ENCODE peak calls at places on chromosomes 4 and X, in seven cellular contexts. P, D, H, U, V, M and O are unnamed samples.

GRCh38 chr4:36051634-36052033 is 192.7 kb downstream of the ARAP2 start:
- DNase-seq in M (no peak), V (no peak), H (no peak), U (no peak), P (no peak), D (no peak), O (no peak)

GRCh38 chr4:87502580-87503238 is 26.5 kb downstream of the SPARCL1 start:
- DNase-seq in P (peak; percentile 54), H (no peak), V (no peak), U (no peak), D (peak; percentile 30), M (no peak), O (no peak)

GRCh38 chrX:11886745-11887144 is 128.7 kb downstream of the MSL3 start:
- DNase-seq in H (no peak), D (peak; percentile 85), P (peak; percentile 80), V (no peak), M (peak; percentile 58), U (no peak), O (no peak)

GRCh38 chrX:99384594-99385374 is 1025.3 kb downstream of the PCDH19 start:
- DNase-seq in D (no peak), U (no peak), M (no peak), P (no peak), H (no peak), V (no peak), O (no peak)

GRCh38 chrX:20521245-20521644 is 254.5 kb upstream of the RPS6KA3 start:
- DNase-seq in D (peak; percentile 44), M (peak; percentile 31), H (no peak), V (no peak), P (peak; percentile 76), U (no peak), O (no peak)

GRCh38 chr4:112112590-112113170 is 32.6 kb upstream of the FAM241A start:
- DNase-seq in V (no peak), P (no peak), M (peak; percentile 5), H (no peak), U (no peak), D (no peak), O (no peak)

GRCh38 chr4:186144180-186144579 is 39.7 kb downstream of the FAM149A start:
- DNase-seq in P (peak; percentile 40), U (no peak), V (peak; percentile 61), D (peak; percentile 23), H (no peak), M (peak; percentile 47), O (peak; percentile 35)

GRCh38 chr4:10571896-10572295 is 112.7 kb downstream of the CLNK start:
- DNase-seq in P (no peak), U (no peak), V (no peak), D (peak; percentile 17), M (peak; percentile 49), H (no peak), O (no peak)

GRCh38 chr4:1511441-1512041 is 105.3 kb upstream of the NKX1-1 start:
- DNase-seq in M (peak; percentile 21), H (no peak), V (no peak), U (peak; percentile 21), P (peak; percentile 63), D (peak; percentile 8), O (no peak)

GRCh38 chr4:107318078-107318477 is 282.0 kb upstream of the DKK2 start:
- DNase-seq in H (no peak), D (peak; percentile 20), V (no peak), U (no peak), P (peak; percentile 52), M (no peak), O (no peak)

GRCh38 chr4:86498560-86499166 is 95.5 kb upstream of the PTPN13 start:
- DNase-seq in V (no peak), U (peak; percentile 38), P (peak; percentile 67), M (peak; percentile 70), D (peak; percentile 60), H (no peak), O (no peak)

GRCh38 chr4:121283319-121283718 is 97.5 kb downstream of the QRFPR start:
- DNase-seq in V (no peak), P (no peak), D (no peak), H (no peak), U (no peak), M (no peak), O (no peak)

GRCh38 chr4:3399277-3400194 is 42.2 kb upstream of the HGFAC start:
- DNase-seq in P (peak; percentile 45), M (peak; percentile 42), U (no peak), H (no peak), V (no peak), D (peak; percentile 24), O (no peak)

GRCh38 chr4:37188100-37188499 is 56.4 kb upstream of the NWD2 start:
- DNase-seq in M (no peak), P (no peak), D (no peak), U (no peak), V (no peak), H (no peak), O (no peak)

GRCh38 chrX:11893933-11894710 is 136.1 kb downstream of the MSL3 start:
- DNase-seq in M (no peak), V (no peak), P (no peak), H (no peak), D (peak; percentile 70), U (no peak), O (no peak)

GRCh38 chr4:121070696-121071639 is 1.4 kb downstream of the NDNF start:
- DNase-seq in P (peak; percentile 47), U (no peak), D (no peak), V (peak; percentile 75), H (peak; percentile 9), M (no peak), O (peak; percentile 50)

GRCh38 chrX:39320165-39320564 is 518.9 kb downstream of the MID1IP1 start:
- DNase-seq in H (no peak), M (no peak), D (no peak), U (no peak), V (no peak), P (no peak), O (no peak)

GRCh38 chr4:128570380-128570779 is 239.1 kb upstream of the JADE1 start:
- DNase-seq in P (peak; percentile 91), V (no peak), H (no peak), D (peak; percentile 80), U (no peak), M (no peak), O (no peak)

GRCh38 chrX:19602866-19603620 is 87.7 kb upstream of the MAP3K15 start:
- DNase-seq in M (peak; percentile 77), D (peak; percentile 85), V (no peak), U (no peak), P (peak; percentile 83), H (no peak), O (no peak)

GRCh38 chr4:186118582-186118981 is 14.1 kb downstream of the FAM149A start:
- DNase-seq in V (no peak), M (no peak), U (no peak), H (no peak), D (no peak), P (no peak), O (no peak)

GRCh38 chr4:186953601-186954260 is 230.1 kb upstream of the FAT1 start:
- DNase-seq in H (no peak), M (no peak), D (no peak), U (no peak), V (no peak), P (peak; percentile 58), O (no peak)

GRCh38 chr4:92969650-92970370 is 666.0 kb downstream of the GRID2 start:
- DNase-seq in P (peak; percentile 93), D (peak; percentile 98), V (no peak), M (peak; percentile 94), U (no peak), H (no peak), O (no peak)

GRCh38 chrX:154409222-154409871 is at the start of gene DNASE1L1:
- DNase-seq in H (peak; percentile 76), P (peak; percentile 87), M (peak; percentile 91), U (peak; percentile 37), V (peak; percentile 68), D (peak; percentile 58), O (no peak)

GRCh38 chr4:178414881-178415446 is 972.7 kb upstream of the AGA start:
- DNase-seq in H (no peak), D (no peak), U (no peak), M (no peak), V (no peak), P (no peak), O (no peak)

DNA sequence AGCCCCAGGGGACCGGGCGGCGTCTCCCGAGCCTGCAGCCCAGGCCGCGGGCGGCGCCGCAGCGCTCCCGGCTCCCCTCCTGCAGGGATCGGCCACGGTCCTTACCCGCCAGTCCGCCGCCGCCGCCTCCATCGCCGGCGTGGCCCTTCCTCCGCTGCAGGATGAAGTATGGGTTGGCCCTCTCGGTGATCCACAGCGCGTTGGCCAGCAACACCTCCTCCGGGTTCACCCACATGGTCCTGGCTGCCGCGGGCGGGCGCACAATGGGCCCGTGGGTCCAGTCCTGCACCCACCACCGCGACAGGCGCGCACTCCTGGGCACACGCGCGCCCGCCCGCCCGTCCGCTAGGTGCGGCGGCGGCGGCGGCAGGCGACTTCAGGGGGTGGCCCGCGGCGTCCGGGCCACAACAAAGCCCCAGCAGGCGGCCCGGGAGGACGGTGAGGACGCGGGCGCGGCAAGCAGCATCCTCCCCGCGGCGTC is 334 bp downstream of the TBC1D9 start:
- DNase-seq in D (no peak), M (peak; percentile 59), P (peak; percentile 35), V (peak; percentile 80), U (peak; percentile 83), H (peak; percentile 75), O (peak; percentile 53)
- TF ChIP-seq CTCF in D (no peak), M (no peak), P (no peak), V (no peak), U (peak; percentile 19), H (no peak), O (peak; percentile 22)

GRCh38 chr4:75031746-75032145 is 98.8 kb downstream of the PARM1 start:
- DNase-seq in U (no peak), H (no peak), P (no peak), V (no peak), D (no peak), M (no peak), O (no peak)
- TF ChIP-seq CTCF in U (no peak), H (no peak), P (no peak), V (no peak), D (no peak), M (no peak), O (no peak)

GRCh38 chrX:23901805-23902204 is 5.9 kb downstream of the APOO start:
- DNase-seq in V (no peak), U (peak; percentile 55), P (peak; percentile 85), M (peak; percentile 78), H (peak; percentile 18), D (peak; percentile 78), O (peak; percentile 34)
- TF ChIP-seq CTCF in V (no peak), U (no peak), P (peak; percentile 64), M (peak; percentile 47), H (peak; percentile 54), D (peak; percentile 59), O (peak; percentile 66)

GRCh38 chr4:25235401-25235800 is 1.6 kb downstream of the PI4K2B start:
- DNase-seq in U (no peak), V (no peak), M (no peak), H (no peak), D (peak; percentile 7), P (peak; percentile 2), O (no peak)

GRCh38 chr4:25233194-25233593 is 639 bp upstream of the PI4K2B start:
- DNase-seq in H (no peak), V (no peak), M (no peak), U (no peak), D (no peak), P (no peak), O (no peak)

GRCh38 chr4:25234390-25235367 is 846 bp downstream of the PI4K2B start:
- DNase-seq in U (peak; percentile 75), H (peak; percentile 72), P (peak; percentile 87), M (peak; percentile 87), D (peak; percentile 98), V (peak; percentile 53), O (peak; percentile 41)

GRCh38 chr4:25233737-25234389 is at the start of gene PI4K2B:
- DNase-seq in D (peak; percentile 70), H (peak; percentile 93), V (peak; percentile 90), M (peak; percentile 79), P (peak; percentile 69), U (peak; percentile 97), O (peak; percentile 76)

GRCh38 chr4:25229804-25230203 is 4.0 kb upstream of the PI4K2B start:
- DNase-seq in V (no peak), D (no peak), P (no peak), H (no peak), U (no peak), M (no peak), O (no peak)
- TF ChIP-seq CTCF in V (no peak), D (no peak), P (no peak), H (no peak), U (no peak), M (no peak), O (no peak)